ENCODE peak calls at places on chromosomes 11 and 22, in ten cellular contexts. One of them, this sample, is unnamed.

GRCh38 chr22:36445158-36445668 is 36.2 kb downstream of the TXN2 start:
- DNase-seq in MM.1S: no peak
- DNase-seq in thoracic aorta: no peak
- DNase-seq in endothelial cell of umbilical vein: no peak
- DNase-seq in right lobe of liver: no peak
- DNase-seq in colonic mucosa: no peak
- DNase-seq in IMR-90: peak; percentile 97
- DNase-seq in tibial nerve: no peak
- DNase-seq in neural progenitor cell: no peak
- DNase-seq in testis: peak; percentile 63
- DNase-seq in this sample: no peak

GRCh38 chr11:67351275-67352005 is 1.9 kb downstream of the POLD4 start:
- DNase-seq in IMR-90: peak; percentile 80
- DNase-seq in right lobe of liver: no peak
- DNase-seq in thoracic aorta: no peak
- DNase-seq in testis: peak; percentile 62
- DNase-seq in colonic mucosa: peak; percentile 75
- DNase-seq in neural progenitor cell: peak; percentile 79
- DNase-seq in tibial nerve: no peak
- DNase-seq in MM.1S: peak; percentile 76
- DNase-seq in endothelial cell of umbilical vein: peak; percentile 78
- DNase-seq in this sample: peak; percentile 82

GRCh38 chr22:30325724-30326703 is 727 bp downstream of the TBC1D10A start:
- DNase-seq in IMR-90: no peak
- DNase-seq in testis: peak; percentile 58
- DNase-seq in right lobe of liver: peak; percentile 66
- DNase-seq in thoracic aorta: no peak
- DNase-seq in tibial nerve: no peak
- DNase-seq in endothelial cell of umbilical vein: no peak
- DNase-seq in MM.1S: no peak
- DNase-seq in colonic mucosa: peak; percentile 58
- DNase-seq in neural progenitor cell: peak; percentile 12
- DNase-seq in this sample: peak; percentile 47

GRCh38 chr11:78638704-78639380 is 64.2 kb upstream of the NARS2 start:
- DNase-seq in IMR-90: no peak
- DNase-seq in MM.1S: no peak
- DNase-seq in tibial nerve: no peak
- DNase-seq in right lobe of liver: no peak
- DNase-seq in colonic mucosa: no peak
- DNase-seq in neural progenitor cell: no peak
- DNase-seq in testis: no peak
- DNase-seq in endothelial cell of umbilical vein: no peak
- DNase-seq in thoracic aorta: no peak
- DNase-seq in this sample: no peak

GRCh38 chr22:23184764-23185113 is 4.4 kb downstream of the BCR start:
- DNase-seq in MM.1S: no peak
- DNase-seq in neural progenitor cell: no peak
- DNase-seq in testis: no peak
- DNase-seq in colonic mucosa: no peak
- DNase-seq in tibial nerve: no peak
- DNase-seq in thoracic aorta: no peak
- DNase-seq in endothelial cell of umbilical vein: no peak
- DNase-seq in IMR-90: no peak
- DNase-seq in right lobe of liver: no peak
- DNase-seq in this sample: no peak

GRCh38 chr22:19876314-19876940 is 21.8 kb upstream of the GNB1L start:
- DNase-seq in MM.1S: no peak
- DNase-seq in IMR-90: no peak
- DNase-seq in thoracic aorta: no peak
- DNase-seq in right lobe of liver: peak; percentile 52
- DNase-seq in testis: no peak
- DNase-seq in neural progenitor cell: no peak
- DNase-seq in colonic mucosa: peak; percentile 32
- DNase-seq in tibial nerve: peak; percentile 12
- DNase-seq in endothelial cell of umbilical vein: peak; percentile 54
- DNase-seq in this sample: peak; percentile 8

GRCh38 chr11:15234796-15235195 is 120.1 kb downstream of the INSC start:
- DNase-seq in endothelial cell of umbilical vein: no peak
- DNase-seq in tibial nerve: no peak
- DNase-seq in thoracic aorta: no peak
- DNase-seq in neural progenitor cell: no peak
- DNase-seq in colonic mucosa: no peak
- DNase-seq in MM.1S: peak; percentile 81
- DNase-seq in right lobe of liver: no peak
- DNase-seq in IMR-90: no peak
- DNase-seq in testis: no peak
- DNase-seq in this sample: no peak

GRCh38 chr11:72223615-72224586 is 666 bp upstream of the INPPL1 start:
- DNase-seq in testis: peak; percentile 76
- DNase-seq in endothelial cell of umbilical vein: peak; percentile 74
- DNase-seq in colonic mucosa: peak; percentile 80
- DNase-seq in IMR-90: peak; percentile 56
- DNase-seq in thoracic aorta: no peak
- DNase-seq in tibial nerve: no peak
- DNase-seq in MM.1S: peak; percentile 58
- DNase-seq in right lobe of liver: peak; percentile 83
- DNase-seq in neural progenitor cell: peak; percentile 57
- DNase-seq in this sample: peak; percentile 75

GRCh38 chr11:64180871-64181270 is 5.1 kb upstream of the STIP1 start:
- DNase-seq in MM.1S: no peak
- DNase-seq in endothelial cell of umbilical vein: no peak
- DNase-seq in testis: no peak
- DNase-seq in IMR-90: no peak
- DNase-seq in thoracic aorta: no peak
- DNase-seq in right lobe of liver: no peak
- DNase-seq in tibial nerve: no peak
- DNase-seq in colonic mucosa: no peak
- DNase-seq in neural progenitor cell: no peak
- DNase-seq in this sample: no peak

GRCh38 chr11:64183890-64184289 is 2.1 kb upstream of the STIP1 start:
- DNase-seq in thoracic aorta: no peak
- DNase-seq in IMR-90: no peak
- DNase-seq in testis: no peak
- DNase-seq in neural progenitor cell: no peak
- DNase-seq in tibial nerve: no peak
- DNase-seq in endothelial cell of umbilical vein: no peak
- DNase-seq in right lobe of liver: no peak
- DNase-seq in colonic mucosa: no peak
- DNase-seq in MM.1S: no peak
- DNase-seq in this sample: no peak

GRCh38 chr11:64186205-64187165 is 514 bp downstream of the STIP1 start:
- DNase-seq in colonic mucosa: peak; percentile 60
- DNase-seq in tibial nerve: no peak
- DNase-seq in thoracic aorta: no peak
- DNase-seq in right lobe of liver: no peak
- DNase-seq in MM.1S: peak; percentile 27
- DNase-seq in testis: peak; percentile 58
- DNase-seq in endothelial cell of umbilical vein: peak; percentile 39
- DNase-seq in neural progenitor cell: peak; percentile 32
- DNase-seq in IMR-90: peak; percentile 2
- DNase-seq in this sample: peak; percentile 57

GRCh38 chr11:64181506-64182411 is 4.2 kb upstream of the STIP1 start:
- DNase-seq in testis: peak; percentile 97
- DNase-seq in thoracic aorta: peak; percentile 81
- DNase-seq in colonic mucosa: peak; percentile 94
- DNase-seq in endothelial cell of umbilical vein: peak; percentile 95
- DNase-seq in neural progenitor cell: peak; percentile 74
- DNase-seq in tibial nerve: peak; percentile 89
- DNase-seq in right lobe of liver: peak; percentile 70
- DNase-seq in IMR-90: peak; percentile 93
- DNase-seq in MM.1S: peak; percentile 88
- DNase-seq in this sample: peak; percentile 97

DNA sequence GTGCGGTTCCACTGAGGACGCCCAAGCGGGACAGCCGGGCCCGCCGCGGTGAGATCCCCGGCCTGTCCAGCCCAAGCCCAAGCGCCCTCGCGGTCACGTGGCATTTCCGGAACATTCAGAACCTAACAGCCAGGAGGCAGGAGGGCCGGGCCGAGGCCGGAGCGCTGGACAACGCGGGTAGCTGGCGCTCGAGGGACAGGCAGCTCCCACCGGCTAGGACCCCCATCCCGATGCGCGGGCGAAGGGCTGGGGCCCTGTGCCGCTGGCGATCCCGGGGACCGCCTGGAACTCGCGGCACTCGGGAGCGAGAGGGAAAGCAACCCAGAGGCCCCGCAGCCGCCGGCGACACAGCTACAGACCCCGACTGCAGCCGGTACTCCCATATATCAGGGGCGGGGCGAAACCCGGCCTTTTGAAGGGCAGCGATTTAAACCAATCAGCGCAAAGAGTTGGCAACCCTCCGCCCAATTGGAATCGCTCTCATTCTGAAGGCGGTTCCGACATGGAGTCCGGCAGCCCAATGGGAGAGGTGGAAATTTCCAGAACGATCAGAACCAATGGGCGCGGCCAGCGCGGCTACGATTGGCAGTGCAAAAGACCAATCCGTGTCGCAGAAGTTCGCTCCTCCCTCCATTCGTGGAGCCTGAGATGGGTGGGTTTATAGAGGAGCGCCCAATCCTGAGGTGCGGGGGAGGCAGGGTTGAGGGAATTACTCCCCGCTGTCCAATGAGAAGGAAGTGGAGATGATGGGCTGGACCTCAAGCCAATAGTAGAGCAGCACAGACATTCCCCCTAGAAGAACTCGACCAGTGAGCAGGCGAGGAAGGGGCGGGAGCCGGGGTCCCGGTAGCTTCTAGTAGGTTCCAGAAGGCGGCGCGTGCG is at the start of gene STIP1:
- DNase-seq in IMR-90: peak; percentile 100
- DNase-seq in thoracic aorta: peak; percentile 99
- DNase-seq in colonic mucosa: peak; percentile 99
- DNase-seq in tibial nerve: peak; percentile 98
- DNase-seq in right lobe of liver: peak; percentile 99
- DNase-seq in MM.1S: peak; percentile 100
- DNase-seq in testis: peak; percentile 99
- DNase-seq in endothelial cell of umbilical vein: peak; percentile 100
- DNase-seq in neural progenitor cell: peak; percentile 100
- DNase-seq in this sample: peak; percentile 100
- TF ChIP-seq CTCF in IMR-90: peak; percentile 59
- TF ChIP-seq CTCF in thoracic aorta: peak; percentile 36
- TF ChIP-seq CTCF in colonic mucosa: no peak
- TF ChIP-seq CTCF in tibial nerve: peak; percentile 42
- TF ChIP-seq CTCF in right lobe of liver: peak; percentile 38
- TF ChIP-seq CTCF in MM.1S: peak; percentile 38
- TF ChIP-seq CTCF in testis: peak; percentile 43
- TF ChIP-seq CTCF in endothelial cell of umbilical vein: peak; percentile 30
- TF ChIP-seq CTCF in neural progenitor cell: peak; percentile 51
- TF ChIP-seq CTCF in this sample: peak; percentile 28

DNA sequence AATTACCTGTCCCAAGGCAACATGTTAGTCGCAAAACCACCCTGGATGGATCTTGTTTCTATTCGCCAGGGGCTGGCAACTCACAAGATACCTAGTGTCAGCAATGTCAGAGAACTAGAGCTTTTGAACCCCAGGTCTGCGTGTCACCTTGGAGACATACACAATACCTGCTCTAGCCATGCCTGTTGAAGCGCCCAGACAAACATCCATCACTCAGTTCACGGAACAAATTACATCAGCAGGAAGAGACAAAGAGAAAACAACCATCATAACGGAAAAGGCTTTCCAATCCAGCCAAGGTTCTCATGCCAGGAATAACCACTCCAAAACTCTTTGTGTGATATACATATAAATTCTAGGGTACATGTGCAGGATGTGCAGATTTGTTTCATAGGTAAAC is 2.2 kb downstream of the CD59 start:
- DNase-seq in colonic mucosa: no peak
- DNase-seq in IMR-90: no peak
- DNase-seq in thoracic aorta: no peak
- DNase-seq in MM.1S: no peak
- DNase-seq in right lobe of liver: no peak
- DNase-seq in endothelial cell of umbilical vein: peak; percentile 81
- DNase-seq in tibial nerve: no peak
- DNase-seq in neural progenitor cell: no peak
- DNase-seq in testis: no peak
- DNase-seq in this sample: no peak
- H3K4me3 ChIP-seq in colonic mucosa: peak overlapping the region; percentile 90
- H3K4me3 ChIP-seq in IMR-90: peak overlapping the region; percentile 77
- H3K4me3 ChIP-seq in thoracic aorta: peak overlapping the region; percentile 98
- H3K4me3 ChIP-seq in MM.1S: peak overlapping the region; percentile 80
- H3K4me3 ChIP-seq in right lobe of liver: no peak overlapping the region
- H3K4me3 ChIP-seq in endothelial cell of umbilical vein: peak overlapping the region; percentile 98
- H3K4me3 ChIP-seq in tibial nerve: peak overlapping the region; percentile 81
- H3K4me3 ChIP-seq in neural progenitor cell: no peak overlapping the region
- H3K4me3 ChIP-seq in testis: no peak overlapping the region
- H3K4me3 ChIP-seq in this sample: no peak overlapping the region

GRCh38 chr22:44646668-44647067 is 55.3 kb upstream of the PRR5 start:
- DNase-seq in MM.1S: no peak
- DNase-seq in tibial nerve: no peak
- DNase-seq in right lobe of liver: peak; percentile 30
- DNase-seq in testis: no peak
- DNase-seq in thoracic aorta: no peak
- DNase-seq in endothelial cell of umbilical vein: no peak
- DNase-seq in IMR-90: no peak
- DNase-seq in neural progenitor cell: no peak
- DNase-seq in colonic mucosa: no peak
- DNase-seq in this sample: no peak

GRCh38 chr22:44647141-44647540 is 54.9 kb upstream of the PRR5 start:
- DNase-seq in testis: no peak
- DNase-seq in right lobe of liver: no peak
- DNase-seq in neural progenitor cell: no peak
- DNase-seq in tibial nerve: no peak
- DNase-seq in thoracic aorta: no peak
- DNase-seq in IMR-90: no peak
- DNase-seq in MM.1S: no peak
- DNase-seq in colonic mucosa: no peak
- DNase-seq in endothelial cell of umbilical vein: no peak
- DNase-seq in this sample: no peak

GRCh38 chr22:44645083-44645482 is 56.9 kb upstream of the PRR5 start:
- DNase-seq in MM.1S: no peak
- DNase-seq in thoracic aorta: no peak
- DNase-seq in right lobe of liver: no peak
- DNase-seq in endothelial cell of umbilical vein: no peak
- DNase-seq in IMR-90: no peak
- DNase-seq in testis: no peak
- DNase-seq in tibial nerve: no peak
- DNase-seq in neural progenitor cell: no peak
- DNase-seq in colonic mucosa: no peak
- DNase-seq in this sample: no peak

GRCh38 chr22:44646141-44646540 is 55.9 kb upstream of the PRR5 start:
- DNase-seq in right lobe of liver: peak; percentile 11
- DNase-seq in endothelial cell of umbilical vein: no peak
- DNase-seq in thoracic aorta: no peak
- DNase-seq in tibial nerve: no peak
- DNase-seq in IMR-90: no peak
- DNase-seq in neural progenitor cell: no peak
- DNase-seq in colonic mucosa: no peak
- DNase-seq in MM.1S: no peak
- DNase-seq in testis: no peak
- DNase-seq in this sample: no peak

DNA sequence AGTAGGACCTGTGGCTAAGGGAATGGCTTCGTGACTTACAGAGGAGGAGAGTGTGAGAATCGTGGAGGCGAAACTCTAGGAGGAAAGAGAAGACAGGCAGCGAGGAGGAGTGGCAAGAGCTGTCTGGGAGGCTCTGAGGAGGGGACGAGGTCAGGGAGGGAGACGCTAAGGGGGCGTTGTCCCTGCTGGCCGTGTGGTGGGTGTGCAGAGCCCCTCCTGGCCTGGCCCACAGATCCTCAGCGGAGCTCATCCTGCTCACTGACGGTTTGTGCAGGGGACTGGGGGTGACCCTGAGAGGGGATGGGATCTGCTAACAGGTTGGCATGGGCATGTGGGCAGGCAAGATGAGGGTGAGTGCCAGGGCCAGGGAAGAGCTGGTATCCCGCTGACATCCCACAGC is 56.5 kb upstream of the PRR5 start:
- DNase-seq in neural progenitor cell: no peak
- DNase-seq in colonic mucosa: no peak
- DNase-seq in MM.1S: no peak
- DNase-seq in testis: no peak
- DNase-seq in thoracic aorta: no peak
- DNase-seq in IMR-90: no peak
- DNase-seq in right lobe of liver: peak; percentile 32
- DNase-seq in tibial nerve: no peak
- DNase-seq in endothelial cell of umbilical vein: no peak
- DNase-seq in this sample: no peak
- H3K4me1 ChIP-seq in neural progenitor cell: no peaks in the 10 kb centered on the region
- H3K4me1 ChIP-seq in colonic mucosa: no peaks in the 10 kb centered on the region
- H3K4me1 ChIP-seq in MM.1S: no peaks in the 10 kb centered on the region
- H3K4me1 ChIP-seq in testis: peaks cover under 1% of the 10 kb centered on the region
- H3K4me1 ChIP-seq in thoracic aorta: no peaks in the 10 kb centered on the region
- H3K4me1 ChIP-seq in IMR-90: peaks cover 12% of the 10 kb centered on the region
- H3K4me1 ChIP-seq in right lobe of liver: no peaks in the 10 kb centered on the region
- H3K4me1 ChIP-seq in tibial nerve: peaks cover 14% of the 10 kb centered on the region
- H3K4me1 ChIP-seq in endothelial cell of umbilical vein: peaks cover 6% of the 10 kb centered on the region
- H3K4me1 ChIP-seq in this sample: no peaks in the 10 kb centered on the region

GRCh38 chr11:69638941-69639681 is 1.8 kb upstream of the CCND1 start:
- DNase-seq in thoracic aorta: peak; percentile 76
- DNase-seq in right lobe of liver: peak; percentile 95
- DNase-seq in testis: peak; percentile 93
- DNase-seq in neural progenitor cell: peak; percentile 98
- DNase-seq in IMR-90: peak; percentile 97
- DNase-seq in MM.1S: peak; percentile 49
- DNase-seq in colonic mucosa: peak; percentile 96
- DNase-seq in endothelial cell of umbilical vein: peak; percentile 94
- DNase-seq in tibial nerve: peak; percentile 77
- DNase-seq in this sample: peak; percentile 86
- TF ChIP-seq CTCF in thoracic aorta: no peak
- TF ChIP-seq CTCF in right lobe of liver: no peak
- TF ChIP-seq CTCF in testis: no peak
- TF ChIP-seq CTCF in neural progenitor cell: no peak
- TF ChIP-seq CTCF in IMR-90: no peak
- TF ChIP-seq CTCF in MM.1S: no peak
- TF ChIP-seq CTCF in colonic mucosa: no peak
- TF ChIP-seq CTCF in endothelial cell of umbilical vein: no peak
- TF ChIP-seq CTCF in tibial nerve: no peak
- TF ChIP-seq CTCF in this sample: no peak

This sample was measured in body of pancreas.